ENCODE peak calls at places on chromosomes 3 and 15, in nine cellular contexts. T is CD8-positive, alpha-beta T cell; G is bronchial epithelial cell; P is transverse colon; H is sigmoid colon; Y is upper lobe of left lung; J is brain microvascular endothelial cell; V is cardiac fibroblast; M is fibroblast of the aortic adventitia. R is an unnamed sample.

GRCh38 chr15:71440479-71441071 is 325.3 kb downstream of the THSD4 start:
- DNase-seq in M (peak), V (peak), J (no peak), P (no peak), Y (no peak), H (no peak), G (peak), T (no peak), R (no peak)

GRCh38 chr3:180073561-180073960 is 36.8 kb upstream of the PEX5L start:
- DNase-seq in Y (no peak), J (no peak), T (no peak), V (no peak), M (no peak), H (no peak), G (peak), P (no peak), R (no peak)

GRCh38 chr3:21955406-21955805 is 204.4 kb upstream of the ZNF385D start:
- DNase-seq in J (no peak), Y (no peak), V (no peak), G (no peak), P (no peak), T (no peak), H (no peak), M (no peak), R (no peak)

GRCh38 chr15:74631408-74631807 is 15.8 kb downstream of the CLK3 start:
- DNase-seq in P (no peak), G (no peak), Y (no peak), J (no peak), M (no peak), H (no peak), V (no peak), T (no peak), R (no peak)

GRCh38 chr3:69451594-69451993 is 65.7 kb upstream of the FRMD4B start:
- DNase-seq in J (no peak), Y (no peak), V (peak), H (no peak), G (no peak), M (no peak), T (no peak), P (no peak), R (no peak)

GRCh38 chr3:11074441-11074840 is 79.9 kb upstream of the HRH1 start:
- DNase-seq in T (no peak), H (no peak), J (no peak), M (no peak), Y (peak), G (no peak), P (no peak), V (no peak), R (no peak)

GRCh38 chr15:88920186-88920891 is 7.2 kb upstream of the MFGE8 start:
- DNase-seq in H (no peak), V (no peak), T (no peak), G (peak), J (peak), P (no peak), Y (no peak), M (peak), R (no peak)

GRCh38 chr3:195704433-195704999 is 16.3 kb upstream of the MUC20 start:
- DNase-seq in G (no peak), H (no peak), Y (no peak), J (no peak), M (no peak), T (no peak), P (no peak), V (no peak), R (no peak)

GRCh38 chr3:178083906-178084823 is 452.1 kb upstream of the KCNMB2 start:
- DNase-seq in H (no peak), Y (no peak), M (peak), G (no peak), V (peak), P (no peak), T (no peak), J (peak), R (peak)

GRCh38 chr3:108088697-108089096 is 2.1 kb downstream of the CD47 start:
- DNase-seq in M (peak), G (peak), Y (no peak), P (no peak), J (no peak), T (no peak), H (no peak), V (no peak), R (no peak)

GRCh38 chr3:65406470-65406869 is 632.2 kb downstream of the MAGI1 start:
- DNase-seq in J (no peak), G (peak), H (no peak), V (peak), P (no peak), T (no peak), M (peak), Y (no peak), R (no peak)

GRCh38 chr3:126934149-126934548 is 48.8 kb upstream of the PLXNA1 start:
- DNase-seq in M (peak), H (peak), Y (no peak), G (no peak), J (peak), T (no peak), V (no peak), P (no peak), R (peak)

GRCh38 chr3:120625199-120625598 is 29.1 kb downstream of the NDUFB4 start:
- DNase-seq in T (no peak), G (no peak), H (no peak), Y (no peak), V (peak), P (no peak), M (no peak), J (no peak), R (no peak)

GRCh38 chr15:66184936-66185790 is 68.4 kb downstream of the MEGF11 start:
- DNase-seq in G (no peak), P (no peak), V (peak), Y (no peak), H (no peak), M (peak), J (no peak), T (no peak), R (no peak)

GRCh38 chr3:27507515-27508266 is 23.5 kb upstream of the SLC4A7 start:
- DNase-seq in T (no peak), G (peak), H (no peak), J (peak), Y (peak), M (peak), V (peak), P (no peak), R (no peak)

GRCh38 chr3:187954486-187955075 is 199.4 kb upstream of the LPP start:
- DNase-seq in G (no peak), Y (no peak), V (peak), J (peak), M (peak), H (no peak), P (no peak), T (no peak), R (no peak)

GRCh38 chr3:170257145-170257544 is 34.9 kb downstream of the PRKCI start:
- DNase-seq in P (no peak), G (no peak), V (no peak), T (no peak), J (no peak), M (no peak), Y (no peak), H (no peak), R (no peak)

GRCh38 chr3:173584093-173584833 is 186.7 kb downstream of the NLGN1 start:
- DNase-seq in T (no peak), J (peak), V (peak), G (peak), M (peak), H (no peak), Y (no peak), P (no peak), R (peak)

GRCh38 chr15:48811325-48811938 is 563 bp upstream of the CEP152 start:
- DNase-seq in M (no peak), Y (no peak), P (no peak), H (no peak), J (no peak), V (no peak), T (no peak), G (no peak), R (peak)

GRCh38 chr3:181941250-181941649 is 229.5 kb downstream of the SOX2 start:
- DNase-seq in G (peak), V (no peak), H (no peak), T (no peak), P (no peak), Y (no peak), M (no peak), J (no peak), R (no peak)

GRCh38 chr15:59191855-59192237 is 14.8 kb upstream of the LDHAL6B start:
- DNase-seq in J (peak), V (peak), H (no peak), M (peak), P (no peak), Y (no peak), G (peak), T (no peak), R (no peak)

GRCh38 chr3:66253790-66254620 is 33.2 kb downstream of the SLC25A26 start:
- DNase-seq in V (peak), H (no peak), G (peak), M (peak), T (no peak), P (no peak), J (no peak), Y (no peak), R (peak)

GRCh38 chr3:192812736-192813383 is 85.5 kb upstream of the FGF12 start:
- DNase-seq in P (peak), T (no peak), H (no peak), V (peak), J (peak), G (peak), Y (no peak), M (peak), R (no peak)

GRCh38 chr3:195035345-195036202 is 235.4 kb downstream of the XXYLT1 start:
- DNase-seq in P (no peak), M (no peak), G (no peak), Y (no peak), T (no peak), J (no peak), H (no peak), V (no peak), R (peak)

GRCh38 chr3:150286390-150287147 is 121.5 kb upstream of the TSC22D2 start:
- DNase-seq in P (no peak), T (no peak), H (no peak), Y (no peak), V (peak), J (no peak), M (peak), G (peak), R (no peak)

GRCh38 chr3:138442433-138442832 is 8.0 kb downstream of the ESYT3 start:
- DNase-seq in G (peak), Y (peak), V (peak), M (no peak), P (no peak), J (peak), T (no peak), H (no peak), R (peak)

GRCh38 chr15:44882499-44882968 is 74.0 kb upstream of the TERB2 start:
- DNase-seq in P (no peak), T (no peak), M (no peak), Y (no peak), J (no peak), G (peak), V (no peak), H (no peak), R (no peak)

GRCh38 chr15:70504305-70504951 is 258.9 kb downstream of the UACA start:
- DNase-seq in Y (peak), M (peak), P (peak), H (peak), J (peak), V (peak), G (peak), T (no peak), R (no peak)

GRCh38 chr3:180048840-180049239 is 12.1 kb upstream of the PEX5L start:
- DNase-seq in Y (no peak), T (no peak), G (peak), H (no peak), P (no peak), J (no peak), M (peak), V (peak), R (no peak)

GRCh38 chr3:65597225-65597951 is 441.3 kb downstream of the MAGI1 start:
- DNase-seq in G (no peak), T (no peak), M (peak), J (no peak), Y (no peak), H (peak), P (peak), V (peak), R (no peak)

GRCh38 chr3:43699864-43700263 is 9.1 kb downstream of the ABHD5 start:
- DNase-seq in J (peak), M (no peak), Y (no peak), T (no peak), G (peak), H (no peak), V (peak), P (peak), R (no peak)

GRCh38 chr3:149195221-149195620 is 26.4 kb downstream of the CP start:
- DNase-seq in J (no peak), T (no peak), Y (no peak), P (no peak), G (no peak), V (no peak), H (no peak), M (no peak), R (no peak)

GRCh38 chr3:149199474-149199873 is 22.2 kb downstream of the CP start:
- DNase-seq in V (peak), J (no peak), T (no peak), P (no peak), H (no peak), M (peak), Y (no peak), G (peak), R (no peak)

GRCh38 chr3:149198611-149199010 is 23.0 kb downstream of the CP start:
- DNase-seq in P (no peak), T (no peak), V (no peak), Y (no peak), H (no peak), J (peak), G (no peak), M (peak), R (no peak)

DNA sequence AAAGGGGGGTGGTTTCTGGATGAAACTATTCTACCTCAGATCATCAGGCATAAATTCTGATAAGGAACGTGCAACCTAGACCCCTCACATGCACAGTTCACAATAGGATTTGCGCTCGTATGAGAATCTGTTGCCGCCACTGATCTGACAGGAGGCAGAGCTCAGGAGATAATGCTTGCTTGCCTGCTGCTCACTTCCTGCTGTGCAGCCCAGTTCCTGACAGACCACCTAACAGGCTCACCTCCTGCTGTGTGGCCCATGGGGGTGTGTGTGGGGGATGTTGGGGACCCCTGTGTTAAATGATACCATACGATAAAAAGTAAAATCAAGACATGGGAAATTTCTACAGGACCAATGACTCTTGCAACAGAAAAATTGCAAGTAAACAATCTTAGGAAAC is 24.0 kb downstream of the CP start:
- DNase-seq in T (no peak), H (no peak), M (no peak), Y (no peak), P (no peak), V (no peak), G (no peak), J (no peak), R (no peak)
- H3K4me3 ChIP-seq in T (no peak), H (no peak), M (no peak), Y (peak), P (no peak), V (no peak), G (no peak), J (peak), R (no peak)

GRCh38 chr3:72041531-72041930 is 256.6 kb upstream of the PROK2 start:
- DNase-seq in T (no peak), P (peak), H (peak), Y (no peak), V (peak), G (no peak), M (peak), J (no peak), R (no peak)
- TF ChIP-seq CTCF in T (no peak), P (no peak), H (no peak), Y (no peak), V (no peak), G (no peak), M (no peak), J (no peak), R (no peak)

GRCh38 chr3:122515020-122515468 is 305 bp upstream of the KPNA1 start:
- DNase-seq in T (no peak), V (no peak), G (no peak), M (no peak), J (no peak), H (no peak), Y (no peak), P (no peak), R (no peak)
- H3K4me3 ChIP-seq in T (peak), V (peak), G (peak), M (peak), J (peak), H (peak), Y (peak), P (peak), R (peak)

DNA sequence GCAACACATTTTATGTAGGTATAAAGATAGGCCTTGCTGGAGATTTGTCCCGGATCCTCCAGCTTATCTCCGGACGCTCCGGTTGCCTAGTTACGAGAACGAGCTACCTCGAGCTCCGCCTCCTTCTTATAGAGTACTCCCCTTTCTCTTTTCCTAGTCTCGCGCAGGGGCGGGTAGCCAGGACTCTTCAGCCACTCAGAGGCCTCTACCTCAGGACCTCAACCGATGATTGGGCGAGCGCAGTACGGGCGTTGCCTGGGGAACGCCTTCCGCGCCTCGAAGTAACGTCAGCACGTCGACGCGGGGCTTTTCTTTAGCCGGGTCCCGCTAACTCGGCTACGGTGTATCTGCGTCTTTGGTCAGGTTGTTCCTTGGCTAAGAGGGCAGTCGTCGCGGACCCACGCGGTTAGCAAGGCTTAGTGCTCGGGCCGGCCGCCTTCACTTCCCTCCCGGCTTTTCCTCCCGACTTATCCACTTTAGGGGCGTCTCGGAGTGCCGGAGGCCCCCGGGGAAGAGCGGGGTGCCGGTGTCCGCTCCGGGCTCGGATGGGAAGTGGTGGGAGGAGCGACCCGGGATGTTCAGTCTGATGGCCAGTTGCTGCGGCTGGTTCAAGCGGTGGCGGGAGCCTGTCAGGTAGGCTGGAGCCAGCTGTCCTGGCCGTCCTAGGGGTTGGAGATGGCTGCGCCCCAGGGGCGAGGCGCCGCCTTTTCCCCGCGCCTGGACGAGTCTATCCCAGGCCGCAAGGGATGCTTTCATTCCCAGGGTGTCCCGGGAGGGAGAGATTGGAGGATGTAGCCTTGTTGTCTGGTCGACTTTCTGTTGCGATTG is at the start of gene ARL13B:
- DNase-seq in P (peak), H (peak), Y (peak), G (peak), M (peak), T (peak), V (peak), J (peak), R (peak)
- TF ChIP-seq CTCF in P (no peak), H (no peak), Y (no peak), G (no peak), M (peak), T (no peak), V (no peak), J (no peak), R (no peak)

DNA sequence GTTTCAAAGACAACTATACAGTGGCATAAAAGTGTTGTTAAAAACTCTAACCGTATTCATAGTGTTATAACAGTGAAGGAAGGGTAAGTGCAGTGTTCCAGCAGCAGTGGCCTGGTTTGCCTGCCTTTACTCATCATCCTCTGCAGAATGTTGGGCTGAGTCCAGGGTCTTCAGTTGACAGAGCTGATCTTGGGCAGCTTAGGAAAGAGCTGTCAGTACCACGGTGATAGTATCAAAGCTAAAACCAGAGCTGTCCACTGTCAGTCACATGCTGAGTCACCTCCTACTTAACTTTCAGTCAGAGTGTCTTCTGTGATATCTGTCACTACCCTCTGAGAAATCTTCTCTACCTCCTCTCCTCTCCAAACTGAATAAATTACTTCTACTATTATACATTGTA is 241.9 kb downstream of the ZIC1 start:
- DNase-seq in T (no peak), H (no peak), J (peak), P (no peak), G (no peak), Y (no peak), M (peak), V (peak), R (no peak)
- H3K4me3 ChIP-seq in T (no peak), H (no peak), J (no peak), P (no peak), G (no peak), Y (no peak), M (no peak), V (no peak), R (no peak)

GRCh38 chr3:75338342-75338741 is 325.8 kb upstream of the FRG2C start:
- DNase-seq in M (no peak), P (no peak), T (no peak), V (no peak), J (no peak), H (no peak), G (no peak), Y (no peak), R (no peak)

GRCh38 chr3:75337226-75337900 is 326.8 kb upstream of the FRG2C start:
- DNase-seq in M (no peak), J (no peak), H (no peak), V (no peak), G (no peak), T (no peak), P (no peak), Y (no peak), R (no peak)

GRCh38 chr3:75342425-75342824 is 321.7 kb upstream of the FRG2C start:
- DNase-seq in M (no peak), J (no peak), H (no peak), P (no peak), V (no peak), Y (peak), G (no peak), T (no peak), R (no peak)

GRCh38 chr3:75341324-75342067 is 322.6 kb upstream of the FRG2C start:
- DNase-seq in V (no peak), P (no peak), T (no peak), G (no peak), M (no peak), H (no peak), J (no peak), Y (no peak), R (peak)
- TF ChIP-seq CTCF in V (no peak), P (no peak), T (no peak), G (no peak), M (no peak), H (no peak), J (peak), Y (no peak), R (peak)

DNA sequence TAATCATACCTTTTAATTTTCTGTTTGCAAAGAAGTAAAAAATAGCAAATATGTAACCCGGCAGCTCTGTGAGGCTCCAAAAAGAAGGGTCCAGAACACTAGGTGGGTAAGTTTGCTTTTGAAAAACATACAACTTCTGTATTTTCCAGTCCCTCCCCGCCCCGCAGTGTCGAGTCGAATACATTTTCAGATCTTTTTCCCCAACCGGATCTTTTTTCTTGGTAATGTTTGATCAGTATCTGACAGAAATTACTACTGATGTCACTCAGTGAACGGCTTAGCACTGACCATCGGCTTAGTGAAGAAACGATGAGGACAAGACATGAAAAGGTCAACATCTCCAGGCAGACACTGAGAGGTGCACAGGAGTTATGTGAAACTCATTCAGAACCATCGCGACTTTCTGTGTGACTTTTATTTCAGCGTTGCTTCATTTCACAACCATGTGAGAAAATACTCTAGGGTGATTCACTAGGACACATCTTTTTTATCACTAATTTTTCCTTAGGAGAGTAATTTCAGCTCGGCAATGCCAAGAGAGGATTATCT is 11.0 kb downstream of the ISL2 start:
- DNase-seq in J (no peak), T (no peak), G (no peak), Y (no peak), H (no peak), V (no peak), M (no peak), P (no peak), R (no peak)
- H3K4me3 ChIP-seq in J (no peak), T (no peak), G (no peak), Y (no peak), H (no peak), V (no peak), M (no peak), P (peak), R (peak)

R was measured in Caco-2.